ENCODE peak calls at places on chromosomes 6 and 20, in ten cellular contexts. R is breast epithelium, J is GM23338, T is stomach, W is transverse colon, X is suprapubic skin, M is HCT116, G is H1, L is HepG2, B is HL-60. D is an unnamed sample.
A peak's percentile ranks its signal among the peaks of the same experiment; 100 is the strongest.

GRCh38 chr20:16066571-16066970 is 506.7 kb downstream of the KIF16B start:
- DNase-seq in R (no peak), J (no peak), T (no peak), W (no peak), X (no peak), M (no peak), G (no peak), L (no peak), B (no peak), D (no peak)

GRCh38 chr6:37630281-37630799 is 67.3 kb downstream of the MDGA1 start:
- DNase-seq in R (peak; percentile 24), J (no peak), T (peak; percentile 57), W (no peak), X (no peak), M (peak; percentile 94), G (no peak), L (peak; percentile 13), B (peak; percentile 83), D (peak; percentile 48)

GRCh38 chr20:39823239-39823638 is 861.1 kb downstream of the DHX35 start:
- DNase-seq in R (no peak), J (no peak), T (no peak), W (no peak), X (no peak), M (no peak), G (no peak), L (no peak), B (no peak), D (no peak)

GRCh38 chr6:22956029-22956715 is 386.8 kb downstream of the HDGFL1 start:
- DNase-seq in R (no peak), J (no peak), T (no peak), W (no peak), X (no peak), M (no peak), G (no peak), L (no peak), B (no peak), D (no peak)

GRCh38 chr6:32903952-32904351 is 36.9 kb downstream of the HLA-DMB start:
- DNase-seq in R (no peak), J (no peak), T (no peak), W (no peak), X (no peak), M (no peak), G (no peak), L (no peak), B (no peak), D (no peak)

GRCh38 chr6:41527721-41528408 is 18.3 kb upstream of the FOXP4 start:
- DNase-seq in R (no peak), J (peak; percentile 41), T (peak; percentile 65), W (peak; percentile 31), X (no peak), M (no peak), G (no peak), L (peak; percentile 41), B (no peak), D (no peak)

GRCh38 chr6:52603000-52603795 is 26.3 kb upstream of the TRAM2 start:
- DNase-seq in R (no peak), J (no peak), T (no peak), W (no peak), X (no peak), M (no peak), G (no peak), L (no peak), B (no peak), D (no peak)

GRCh38 chr6:20655317-20655716 is 121.1 kb downstream of the CDKAL1 start:
- DNase-seq in R (no peak), J (no peak), T (no peak), W (no peak), X (no peak), M (no peak), G (no peak), L (no peak), B (no peak), D (no peak)

GRCh38 chr6:125743604-125744003 is 5.8 kb upstream of the HEY2 start:
- DNase-seq in R (no peak), J (no peak), T (no peak), W (no peak), X (no peak), M (no peak), G (no peak), L (no peak), B (no peak), D (no peak)

GRCh38 chr6:166461821-166462460 is 79.2 kb upstream of the MPC1 start:
- DNase-seq in R (no peak), J (no peak), T (no peak), W (no peak), X (no peak), M (no peak), G (no peak), L (no peak), B (no peak), D (no peak)

GRCh38 chr6:157510329-157511188 is 129.6 kb downstream of the ZDHHC14 start:
- DNase-seq in R (no peak), J (peak; percentile 32), T (no peak), W (no peak), X (no peak), M (no peak), G (no peak), L (no peak), B (peak; percentile 54), D (no peak)

GRCh38 chr6:148973809-148974208 is 227.0 kb downstream of the UST start:
- DNase-seq in R (no peak), J (peak; percentile 68), T (no peak), W (no peak), X (no peak), M (peak; percentile 21), G (no peak), L (no peak), B (no peak), D (no peak)

GRCh38 chr6:148969679-148970078 is 222.8 kb downstream of the UST start:
- DNase-seq in R (no peak), J (peak; percentile 49), T (no peak), W (peak; percentile 39), X (peak; percentile 83), M (no peak), G (no peak), L (no peak), B (no peak), D (no peak)

GRCh38 chr6:148974351-148974750 is 227.5 kb downstream of the UST start:
- DNase-seq in R (no peak), J (no peak), T (no peak), W (no peak), X (no peak), M (no peak), G (no peak), L (no peak), B (no peak), D (no peak)

GRCh38 chr6:148971027-148971927 is 224.4 kb downstream of the UST start:
- DNase-seq in R (no peak), J (no peak), T (no peak), W (no peak), X (no peak), M (no peak), G (no peak), L (no peak), B (no peak), D (no peak)

DNA sequence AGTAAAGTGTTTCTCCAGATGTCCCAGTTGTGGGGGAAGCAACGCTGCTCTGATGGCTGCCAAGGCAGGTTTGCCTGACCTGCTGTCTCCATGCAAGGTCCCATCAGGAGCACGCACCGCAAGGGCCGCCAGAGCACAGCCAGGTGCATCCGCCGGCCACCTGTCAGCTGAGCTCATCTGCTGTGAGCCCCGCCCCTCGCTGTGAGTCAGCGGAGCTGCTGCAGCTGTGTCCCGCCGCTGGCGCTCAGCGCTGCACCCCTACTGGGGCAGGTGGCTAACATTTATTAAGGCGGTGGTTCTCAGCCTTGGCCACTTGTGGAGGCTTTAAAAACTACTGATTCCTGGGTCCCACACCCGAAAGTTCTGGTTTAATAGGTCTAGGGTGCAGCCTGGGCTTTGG is 225.7 kb downstream of the UST start:
- DNase-seq in R (peak; percentile 32), J (peak; percentile 97), T (peak; percentile 51), W (peak; percentile 80), X (no peak), M (peak; percentile 46), G (peak; percentile 84), L (peak; percentile 21), B (peak; percentile 13), D (no peak)
- H3K27ac ChIP-seq in R (no peak overlapping the region), J (peak overlapping the region; percentile 80), T (no peak overlapping the region), W (no peak overlapping the region), X (no peak overlapping the region), M (no peak overlapping the region), G (peak overlapping the region; percentile 54), L (no peak overlapping the region), B (no peak overlapping the region), D (no peak overlapping the region)

GRCh38 chr6:159104163-159104885 is 59.5 kb upstream of the TAGAP start:
- DNase-seq in R (peak; percentile 40), J (peak; percentile 83), T (peak; percentile 76), W (peak; percentile 76), X (no peak), M (no peak), G (peak; percentile 46), L (peak; percentile 23), B (peak; percentile 62), D (peak; percentile 48)
- TF ChIP-seq POLR2AphosphoS5 in R (no peak), J (no peak), T (no peak), W (no peak), X (no peak), M (no peak), G (no peak), L (no peak), B (no peak), D (no peak)

DNA sequence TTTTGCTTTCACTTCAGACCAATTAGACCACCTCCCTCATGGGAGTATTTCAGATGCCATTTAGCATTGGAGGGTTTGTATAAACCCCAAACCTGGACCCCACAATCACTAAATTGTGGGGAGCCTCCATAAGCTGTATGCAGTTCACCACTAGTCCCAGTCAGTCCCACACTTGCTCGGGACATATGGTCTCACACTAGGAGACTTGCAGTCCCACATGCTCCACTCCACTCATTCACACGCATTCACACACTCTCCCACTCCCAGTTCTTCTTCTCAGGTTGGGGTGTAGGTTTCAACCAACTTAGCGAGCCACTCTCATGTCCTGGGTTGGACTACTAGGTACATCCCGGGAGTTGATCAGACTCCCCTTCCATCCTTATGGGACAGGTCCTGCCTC is 84.5 kb upstream of the GPR6 start:
- DNase-seq in R (no peak), J (no peak), T (no peak), W (no peak), X (no peak), M (no peak), G (no peak), L (no peak), B (no peak), D (no peak)
- H3K27ac ChIP-seq in R (peak overlapping the region; percentile 80), J (no peak overlapping the region), T (peak overlapping the region; percentile 62), W (no peak overlapping the region), X (peak overlapping the region; percentile 20), M (peak overlapping the region; percentile 40), G (peak overlapping the region; percentile 12), L (no peak overlapping the region), B (peak overlapping the region; percentile 92), D (no peak overlapping the region)

DNA sequence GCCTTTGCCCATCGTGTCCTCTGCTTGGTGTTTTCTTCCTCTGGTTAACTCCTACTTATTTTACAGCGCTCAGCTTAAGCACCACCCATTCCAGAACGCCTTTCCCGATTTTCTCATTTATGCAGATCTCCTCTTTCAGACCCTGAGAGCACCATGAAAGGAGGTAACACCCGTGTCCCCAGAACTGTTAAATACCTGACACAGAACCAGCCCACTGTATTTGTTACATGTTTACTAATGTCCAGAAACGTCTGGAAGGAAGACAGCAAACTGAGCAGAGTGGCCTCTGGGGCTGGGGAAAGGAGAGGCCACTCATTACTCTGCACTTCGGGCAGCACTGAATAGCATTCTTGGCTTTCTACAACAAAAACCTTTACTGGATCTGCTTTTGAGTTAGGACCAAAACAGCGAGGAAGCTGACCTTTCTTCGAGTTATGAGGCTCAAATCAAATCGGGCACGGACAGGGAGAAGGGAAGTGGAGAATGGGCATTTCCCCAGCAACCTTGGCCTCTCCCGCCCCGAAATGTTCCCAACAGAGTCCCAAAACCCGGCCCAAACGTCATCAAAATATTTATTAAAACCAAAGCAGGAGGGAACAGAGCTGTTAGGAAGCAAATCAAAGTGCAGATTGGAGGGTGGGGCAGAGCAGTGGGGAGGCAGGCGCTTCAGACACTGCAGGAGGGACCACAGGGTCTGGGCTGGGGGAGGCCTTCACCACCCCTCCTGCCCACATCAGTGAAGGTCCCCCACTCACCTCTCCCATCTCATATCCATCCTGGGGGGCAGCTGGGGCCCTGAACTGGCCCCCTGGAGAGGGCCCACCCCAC is 1.1 kb upstream of the NECAB3 start:
- DNase-seq in R (no peak), J (no peak), T (no peak), W (no peak), X (no peak), M (no peak), G (no peak), L (no peak), B (no peak), D (no peak)
- TF ChIP-seq POLR2AphosphoS5 in R (no peak), J (no peak), T (peak; percentile 47), W (no peak), X (no peak), M (no peak), G (no peak), L (no peak), B (peak; percentile 7), D (no peak)

D was measured in Panc1.